ENCODE peak calls at places on chromosomes 5 and 9, in five cellular contexts. H is GM06990, S is neural crest cell, I is fibroblast of the aortic adventitia, Q is mesothelial cell of epicardium. E is an unnamed sample.

GRCh38 chr9:91890662-91891061 is 59.4 kb downstream of the ROR2 start:
- DNase-seq in H (no peak), S (no peak), I (no peak), Q (no peak), E (no peak)

GRCh38 chr9:134068742-134069535 is 1.1 kb upstream of the BRD3 start:
- DNase-seq in H (no peak), S (no peak), I (no peak), Q (no peak), E (peak; percentile 5)

GRCh38 chr5:158200624-158201023 is 341.7 kb upstream of the CLINT1 start:
- DNase-seq in H (no peak), S (no peak), I (no peak), Q (no peak), E (no peak)

GRCh38 chr9:129213551-129213950 is 35.5 kb upstream of the IER5L start:
- DNase-seq in H (no peak), S (no peak), I (no peak), Q (no peak), E (no peak)

GRCh38 chr9:120256146-120256545 is 323.8 kb downstream of the CDK5RAP2 start:
- DNase-seq in H (no peak), S (no peak), I (no peak), Q (no peak), E (no peak)

GRCh38 chr5:176337913-176338312 is 23.7 kb downstream of the KIAA1191 start:
- DNase-seq in H (no peak), S (no peak), I (no peak), Q (no peak), E (no peak)

GRCh38 chr5:7094626-7095025 is 301.3 kb upstream of the ADCY2 start:
- DNase-seq in H (no peak), S (peak; percentile 59), I (no peak), Q (peak; percentile 42), E (no peak)

GRCh38 chr5:167578977-167579700 is 712.3 kb upstream of the WWC1 start:
- DNase-seq in H (no peak), S (no peak), I (peak; percentile 57), Q (no peak), E (no peak)

GRCh38 chr9:17116400-17116837 is 18.4 kb upstream of the CNTLN start:
- DNase-seq in H (no peak), S (no peak), I (peak; percentile 64), Q (no peak), E (no peak)

GRCh38 chr5:170339780-170340167 is 42.2 kb upstream of the LCP2 start:
- DNase-seq in H (no peak), S (no peak), I (no peak), Q (no peak), E (no peak)

GRCh38 chr9:132069046-132069898 is 10.4 kb downstream of the MED27 start:
- DNase-seq in H (no peak), S (no peak), I (peak; percentile 49), Q (no peak), E (no peak)

GRCh38 chr9:108080285-108080684 is 590.7 kb upstream of the KLF4 start:
- DNase-seq in H (no peak), S (no peak), I (no peak), Q (no peak), E (no peak)

GRCh38 chr5:181167814-181168488 is 20.6 kb downstream of the OR2V2 start:
- DNase-seq in H (peak; percentile 58), S (peak; percentile 79), I (no peak), Q (peak; percentile 53), E (peak; percentile 48)

GRCh38 chr5:122653087-122654017 is 121.5 kb upstream of the SNX2 start:
- DNase-seq in H (no peak), S (no peak), I (peak; percentile 31), Q (no peak), E (no peak)

GRCh38 chr5:138985256-138985655 is 110.1 kb upstream of the LRRTM2 start:
- DNase-seq in H (no peak), S (no peak), I (no peak), Q (no peak), E (no peak)

GRCh38 chr9:85940275-85940831 is 593 bp upstream of the NAA35 start:
- DNase-seq in H (no peak), S (no peak), I (no peak), Q (no peak), E (no peak)

GRCh38 chr9:21754741-21755140 is 47.7 kb upstream of the MTAP start:
- DNase-seq in H (no peak), S (no peak), I (no peak), Q (no peak), E (no peak)

GRCh38 chr5:5183192-5183699 is 43.1 kb downstream of the ADAMTS16 start:
- DNase-seq in H (no peak), S (peak; percentile 3), I (no peak), Q (no peak), E (no peak)